ENCODE peak calls at places on chromosome 22, in six cellular contexts. P, G, Q, N, R and J are unnamed samples.

GRCh38 chr22:18056161-18056666 is 21.6 kb upstream of the PEX26 start:
- DNase-seq in P (no peak), G (peak), Q (no peak), N (peak), R (no peak), J (peak)

GRCh38 chr22:43835736-43836135 is 23.6 kb upstream of the EFCAB6 start:
- DNase-seq in P (no peak), G (no peak), Q (no peak), N (no peak), R (no peak), J (no peak)

GRCh38 chr22:37187552-37187890 is 526 bp downstream of the C1QTNF6 start:
- DNase-seq in P (no peak), G (no peak), Q (no peak), N (no peak), R (no peak), J (no peak)

GRCh38 chr22:41094036-41094435 is 1.6 kb downstream of the EP300 start:
- DNase-seq in P (peak), G (no peak), Q (peak), N (no peak), R (no peak), J (peak)

GRCh38 chr22:41201146-41201545 is 4.0 kb upstream of the L3MBTL2 start:
- DNase-seq in P (no peak), G (no peak), Q (no peak), N (no peak), R (no peak), J (no peak)

GRCh38 chr22:27193636-27194035 is 536.2 kb downstream of the MIAT start:
- DNase-seq in P (no peak), G (no peak), Q (no peak), N (no peak), R (no peak), J (no peak)

GRCh38 chr22:36352775-36353507 is 34.8 kb downstream of the MYH9 start:
- DNase-seq in P (peak), G (no peak), Q (no peak), N (no peak), R (no peak), J (peak)

GRCh38 chr22:17213976-17214375 is 5.3 kb downstream of the ADA2 start:
- DNase-seq in P (peak), G (no peak), Q (peak), N (peak), R (peak), J (peak)

GRCh38 chr22:23538502-23538860 is 41.6 kb downstream of the IGLL1 start:
- DNase-seq in P (no peak), G (no peak), Q (no peak), N (no peak), R (no peak), J (peak)

GRCh38 chr22:41003976-41004375 is 52.8 kb downstream of the RBX1 start:
- DNase-seq in P (no peak), G (no peak), Q (no peak), N (no peak), R (no peak), J (no peak)

GRCh38 chr22:36197065-36197440 is 4.6 kb downstream of the APOL4 start:
- DNase-seq in P (peak), G (no peak), Q (peak), N (no peak), R (no peak), J (peak)

GRCh38 chr22:36315325-36315724 is 62.4 kb downstream of the APOL1 start:
- DNase-seq in P (no peak), G (no peak), Q (no peak), N (no peak), R (no peak), J (no peak)

GRCh38 chr22:47091241-47091691 is 328.8 kb downstream of the TBC1D22A start:
- DNase-seq in P (no peak), G (no peak), Q (no peak), N (no peak), R (no peak), J (peak)

GRCh38 chr22:43288807-43289417 is 54.3 kb downstream of the SCUBE1 start:
- DNase-seq in P (no peak), G (no peak), Q (no peak), N (no peak), R (no peak), J (no peak)

GRCh38 chr22:40670058-40670457 is 9.2 kb upstream of the MCHR1 start:
- DNase-seq in P (no peak), G (no peak), Q (no peak), N (no peak), R (no peak), J (no peak)

GRCh38 chr22:39622881-39623367 is 52.4 kb downstream of the CACNA1I start:
- DNase-seq in P (peak), G (no peak), Q (peak), N (peak), R (peak), J (peak)

GRCh38 chr22:43177479-43177878 is 9.5 kb downstream of the TTLL12 start:
- DNase-seq in P (no peak), G (no peak), Q (no peak), N (peak), R (no peak), J (no peak)

GRCh38 chr22:36398602-36399472 is 11.1 kb upstream of the MYH9 start:
- DNase-seq in P (peak), G (no peak), Q (no peak), N (no peak), R (no peak), J (peak)

GRCh38 chr22:17164392-17165024 is 5.4 kb upstream of the HDHD5 start:
- DNase-seq in P (no peak), G (no peak), Q (no peak), N (no peak), R (peak), J (peak)

GRCh38 chr22:47570300-47570685 is 807.8 kb downstream of the TBC1D22A start:
- DNase-seq in P (no peak), G (no peak), Q (no peak), N (no peak), R (no peak), J (no peak)

GRCh38 chr22:48871176-48871840 is 956.4 kb downstream of the BRD1 start:
- DNase-seq in P (no peak), G (no peak), Q (no peak), N (no peak), R (no peak), J (no peak)

GRCh38 chr22:48886604-48887393 is 940.9 kb downstream of the BRD1 start:
- DNase-seq in P (no peak), G (no peak), Q (peak), N (no peak), R (no peak), J (no peak)

GRCh38 chr22:30875481-30876215 is 92.9 kb downstream of the MORC2 start:
- DNase-seq in P (no peak), G (no peak), Q (no peak), N (no peak), R (no peak), J (no peak)

GRCh38 chr22:22892096-22893052 is 4.8 kb downstream of the IGLL5 start:
- DNase-seq in P (no peak), G (no peak), Q (no peak), N (no peak), R (no peak), J (no peak)

GRCh38 chr22:45397806-45398205 is 15.6 kb downstream of the SMC1B start:
- DNase-seq in P (no peak), G (no peak), Q (no peak), N (no peak), R (no peak), J (no peak)
- TF ChIP-seq CTCF in P (no peak), G (peak), Q (no peak), N (no peak), R (no peak), J (no peak)

GRCh38 chr22:32202161-32202538 is 2.7 kb downstream of the RFPL2 start:
- DNase-seq in P (no peak), G (no peak), Q (no peak), N (no peak), R (no peak), J (no peak)

GRCh38 chr22:32203181-32204105 is 1.4 kb downstream of the RFPL2 start:
- DNase-seq in P (no peak), G (no peak), Q (no peak), N (peak), R (no peak), J (no peak)

GRCh38 chr22:32204211-32204855 is 540 bp downstream of the RFPL2 start:
- DNase-seq in P (no peak), G (no peak), Q (peak), N (peak), R (no peak), J (no peak)

GRCh38 chr22:32200752-32201151 is 4.1 kb downstream of the RFPL2 start:
- DNase-seq in P (no peak), G (no peak), Q (no peak), N (no peak), R (no peak), J (no peak)

DNA sequence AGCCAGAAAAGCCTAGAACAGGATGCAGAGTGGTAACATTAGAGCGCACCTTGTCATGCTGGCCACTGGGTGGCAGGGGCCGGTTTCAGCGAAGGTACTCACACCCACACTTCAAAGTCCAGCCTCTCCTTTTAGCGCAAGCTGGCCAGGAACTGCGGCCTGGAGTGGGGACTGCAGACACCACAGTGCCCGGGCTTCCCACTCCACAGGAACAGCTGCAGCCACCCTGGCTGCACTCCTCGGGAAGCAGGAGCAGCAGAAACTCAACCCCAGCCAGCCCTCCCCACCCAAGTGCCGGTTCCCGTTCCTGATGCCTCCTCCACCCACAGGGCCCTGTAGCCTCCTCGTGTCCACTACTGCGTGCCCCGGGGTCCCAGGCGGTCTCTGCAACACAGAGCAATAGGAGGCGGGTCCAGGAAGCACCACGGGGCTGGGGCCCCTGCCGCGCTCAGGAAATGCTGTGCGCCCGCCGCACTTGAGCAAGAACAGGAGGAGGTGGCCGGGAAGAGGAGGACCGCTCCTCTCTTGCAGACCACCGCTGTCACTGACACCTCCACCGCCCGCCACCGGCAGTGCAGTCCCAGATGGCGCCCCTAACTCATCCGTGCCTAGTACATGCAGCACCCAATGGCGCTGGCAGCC is 2.2 kb downstream of the RFPL2 start:
- DNase-seq in P (peak), G (no peak), Q (peak), N (peak), R (peak), J (peak)
- H3K4me3 ChIP-seq in P (no peak), G (no peak), Q (peak), N (no peak), R (no peak), J (no peak)

GRCh38 chr22:50286701-50287318 is 16.6 kb upstream of the MAPK11 start:
- DNase-seq in P (no peak), G (no peak), Q (no peak), N (no peak), R (no peak), J (no peak)
- TF ChIP-seq CTCF in P (no peak), G (no peak), Q (no peak), N (no peak), R (no peak), J (no peak)

GRCh38 chr22:28920757-28921584 is 37.6 kb downstream of the ZNRF3 start:
- DNase-seq in P (no peak), G (no peak), Q (no peak), N (no peak), R (no peak), J (no peak)
- H3K4me3 ChIP-seq in P (no peak), G (no peak), Q (no peak), N (no peak), R (no peak), J (no peak)

DNA sequence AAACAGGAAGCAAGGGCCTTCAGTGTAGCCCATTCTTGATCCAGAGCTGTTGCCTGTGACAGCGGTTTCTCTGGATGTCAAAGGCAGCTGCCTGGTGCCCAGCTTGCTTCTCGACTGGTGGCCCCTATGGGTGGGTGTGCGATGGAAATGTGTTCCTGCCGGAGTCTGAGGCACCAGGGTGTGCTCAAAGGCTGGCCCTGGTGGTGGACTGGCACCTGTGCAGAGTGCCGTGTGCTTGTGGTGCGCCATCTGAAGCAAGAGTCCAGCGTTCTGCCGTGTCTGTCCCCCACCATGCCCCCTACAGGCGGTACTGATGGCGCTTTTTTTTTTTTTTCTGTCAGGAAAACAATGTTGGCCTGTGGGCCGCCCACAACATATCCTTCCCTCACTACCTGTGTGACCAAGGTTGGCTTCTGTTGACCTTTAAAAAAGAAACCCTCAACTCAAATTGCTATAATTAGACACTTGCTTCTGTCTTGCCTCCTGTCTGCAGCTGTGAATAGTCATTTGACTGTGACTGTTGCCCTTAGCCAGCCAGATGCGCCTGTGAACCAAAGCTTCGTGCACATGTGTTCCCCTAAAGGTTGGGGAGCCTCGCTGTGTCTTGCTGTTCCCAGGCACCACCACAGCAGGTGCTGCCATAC is 4.7 kb upstream of the RANBP1 start:
- DNase-seq in P (no peak), G (no peak), Q (peak), N (peak), R (peak), J (peak)
- TF ChIP-seq CTCF in P (peak), G (peak), Q (peak), N (no peak), R (peak), J (peak)

GRCh38 chr22:38569972-38570840 is at the start of gene DMC1:
- DNase-seq in P (peak), G (no peak), Q (peak), N (peak), R (peak), J (peak)

GRCh38 chr22:38567531-38568245 is 2.3 kb downstream of the DMC1 start:
- DNase-seq in P (no peak), G (no peak), Q (no peak), N (no peak), R (no peak), J (no peak)

GRCh38 chr22:38570841-38571364 is 920 bp upstream of the DMC1 start:
- DNase-seq in P (no peak), G (no peak), Q (peak), N (peak), R (peak), J (peak)

GRCh38 chr22:38566726-38567504 is 3.1 kb downstream of the DMC1 start:
- DNase-seq in P (no peak), G (no peak), Q (no peak), N (no peak), R (no peak), J (no peak)

GRCh38 chr22:38569181-38569971 is 607 bp downstream of the DMC1 start:
- DNase-seq in P (no peak), G (no peak), Q (no peak), N (peak), R (no peak), J (no peak)
- H3K4me3 ChIP-seq in P (peak), G (peak), Q (no peak), N (no peak), R (peak), J (peak)

DNA sequence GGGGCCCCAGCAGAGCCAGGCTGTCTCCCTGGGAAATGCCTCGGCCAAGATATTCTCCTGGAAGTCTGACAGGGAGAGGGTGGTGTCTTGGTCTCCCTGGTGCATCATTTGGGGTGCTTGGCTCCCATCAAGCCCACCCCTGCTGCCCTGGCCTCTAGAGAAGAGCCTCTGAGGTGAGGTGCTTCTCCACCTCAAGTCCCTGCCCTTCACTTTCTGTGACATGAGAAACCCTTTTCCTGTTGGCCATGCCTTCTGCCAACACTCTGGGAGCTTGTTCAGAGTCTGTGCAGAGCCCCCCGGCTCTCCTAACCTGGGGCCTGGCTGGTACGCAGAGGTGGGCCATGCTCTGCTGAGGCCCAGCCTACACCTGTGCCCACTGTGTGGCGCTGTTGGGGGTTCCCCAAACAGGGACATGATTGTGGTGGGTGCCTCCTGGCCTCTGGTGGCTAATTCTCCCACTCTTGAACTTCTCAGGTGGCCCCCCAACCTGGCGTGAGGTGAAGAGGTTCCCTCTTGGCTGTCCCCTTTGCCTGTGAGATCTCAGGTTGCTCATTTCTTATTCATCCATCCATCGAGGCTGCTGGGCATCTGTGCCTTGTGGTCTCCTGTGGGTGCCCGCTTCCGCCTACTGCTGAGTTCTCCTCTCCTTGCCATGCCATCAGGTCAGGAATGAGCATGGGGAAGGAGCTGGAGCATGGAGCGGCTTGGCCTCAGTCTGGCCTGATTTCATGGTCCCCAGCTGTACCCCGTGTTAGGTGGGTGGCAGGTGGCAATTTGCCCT is 19.2 kb upstream of the DGCR8 start:
- DNase-seq in P (no peak), G (no peak), Q (no peak), N (no peak), R (no peak), J (no peak)
- TF ChIP-seq CTCF in P (peak), G (no peak), Q (peak), N (no peak), R (no peak), J (no peak)

GRCh38 chr22:45284705-45285305 is at the start of gene UPK3A:
- DNase-seq in P (no peak), G (no peak), Q (no peak), N (peak), R (peak), J (no peak)
- H3K4me3 ChIP-seq in P (peak), G (no peak), Q (no peak), N (no peak), R (peak), J (peak)

GRCh38 chr22:19291218-19291579 is 320 bp downstream of the CLTCL1 start:
- DNase-seq in P (no peak), G (no peak), Q (peak), N (peak), R (no peak), J (no peak)
- TF ChIP-seq CTCF in P (no peak), G (no peak), Q (peak), N (no peak), R (no peak), J (no peak)